ENCODE peak calls at places on chromosomes 1 and 21, in eight cellular contexts. One of them, this sample, is unnamed.

GRCh38 chr21:31088196-31088751 is 50.0 kb upstream of the KRTAP19-8 start:
- DNase-seq in stomach: no peak
- DNase-seq in substantia nigra: no peak
- DNase-seq in ovary: no peak
- DNase-seq in cardiac muscle cell: no peak
- DNase-seq in astrocyte: no peak
- DNase-seq in A549: no peak
- DNase-seq in brain microvascular endothelial cell: no peak
- DNase-seq in this sample: no peak

GRCh38 chr1:34683616-34684015 is 71.2 kb upstream of the GJB5 start:
- DNase-seq in stomach: no peak
- DNase-seq in substantia nigra: no peak
- DNase-seq in ovary: no peak
- DNase-seq in cardiac muscle cell: no peak
- DNase-seq in astrocyte: no peak
- DNase-seq in A549: no peak
- DNase-seq in brain microvascular endothelial cell: no peak
- DNase-seq in this sample: no peak

GRCh38 chr1:1603671-1604373 is 3.9 kb upstream of the FNDC10 start:
- DNase-seq in stomach: no peak
- DNase-seq in substantia nigra: no peak
- DNase-seq in ovary: no peak
- DNase-seq in cardiac muscle cell: no peak
- DNase-seq in astrocyte: no peak
- DNase-seq in A549: no peak
- DNase-seq in brain microvascular endothelial cell: no peak
- DNase-seq in this sample: no peak

GRCh38 chr1:20609541-20609940 is 20.6 kb downstream of the CDA start:
- DNase-seq in stomach: no peak
- DNase-seq in substantia nigra: no peak
- DNase-seq in ovary: no peak
- DNase-seq in cardiac muscle cell: no peak
- DNase-seq in astrocyte: no peak
- DNase-seq in A549: no peak
- DNase-seq in brain microvascular endothelial cell: no peak
- DNase-seq in this sample: no peak

GRCh38 chr1:171217658-171218443 is 30.4 kb upstream of the FMO1 start:
- DNase-seq in stomach: no peak
- DNase-seq in substantia nigra: no peak
- DNase-seq in ovary: no peak
- DNase-seq in cardiac muscle cell: no peak
- DNase-seq in astrocyte: no peak
- DNase-seq in A549: no peak
- DNase-seq in brain microvascular endothelial cell: no peak
- DNase-seq in this sample: no peak

GRCh38 chr1:210123924-210124589 is 108.5 kb upstream of the SERTAD4 start:
- DNase-seq in stomach: no peak
- DNase-seq in substantia nigra: no peak
- DNase-seq in ovary: no peak
- DNase-seq in cardiac muscle cell: peak
- DNase-seq in astrocyte: peak
- DNase-seq in A549: peak
- DNase-seq in brain microvascular endothelial cell: peak
- DNase-seq in this sample: no peak

GRCh38 chr1:200081151-200081981 is 53.9 kb downstream of the NR5A2 start:
- DNase-seq in stomach: no peak
- DNase-seq in substantia nigra: no peak
- DNase-seq in ovary: no peak
- DNase-seq in cardiac muscle cell: no peak
- DNase-seq in astrocyte: peak
- DNase-seq in A549: no peak
- DNase-seq in brain microvascular endothelial cell: no peak
- DNase-seq in this sample: no peak

GRCh38 chr1:156797212-156797871 is 19.3 kb downstream of the SH2D2A start:
- DNase-seq in stomach: peak
- DNase-seq in substantia nigra: no peak
- DNase-seq in ovary: no peak
- DNase-seq in cardiac muscle cell: peak
- DNase-seq in astrocyte: no peak
- DNase-seq in A549: peak
- DNase-seq in brain microvascular endothelial cell: peak
- DNase-seq in this sample: no peak

GRCh38 chr1:239719642-239720258 is 333.4 kb downstream of the CHRM3 start:
- DNase-seq in stomach: no peak
- DNase-seq in substantia nigra: no peak
- DNase-seq in ovary: no peak
- DNase-seq in cardiac muscle cell: no peak
- DNase-seq in astrocyte: no peak
- DNase-seq in A549: no peak
- DNase-seq in brain microvascular endothelial cell: no peak
- DNase-seq in this sample: no peak

GRCh38 chr1:201267481-201268229 is 15.7 kb upstream of the PKP1 start:
- DNase-seq in stomach: peak
- DNase-seq in substantia nigra: no peak
- DNase-seq in ovary: no peak
- DNase-seq in cardiac muscle cell: no peak
- DNase-seq in astrocyte: peak
- DNase-seq in A549: peak
- DNase-seq in brain microvascular endothelial cell: peak
- DNase-seq in this sample: no peak

GRCh38 chr1:216175714-216176113 is 247.5 kb downstream of the USH2A start:
- DNase-seq in stomach: no peak
- DNase-seq in substantia nigra: no peak
- DNase-seq in ovary: no peak
- DNase-seq in cardiac muscle cell: no peak
- DNase-seq in astrocyte: no peak
- DNase-seq in A549: no peak
- DNase-seq in brain microvascular endothelial cell: no peak
- DNase-seq in this sample: no peak

GRCh38 chr1:173545688-173546087 is 57.2 kb downstream of the SLC9C2 start:
- DNase-seq in stomach: no peak
- DNase-seq in substantia nigra: no peak
- DNase-seq in ovary: no peak
- DNase-seq in cardiac muscle cell: no peak
- DNase-seq in astrocyte: no peak
- DNase-seq in A549: peak
- DNase-seq in brain microvascular endothelial cell: no peak
- DNase-seq in this sample: no peak

GRCh38 chr21:45382698-45383000 is 22.3 kb upstream of the COL18A1 start:
- DNase-seq in stomach: no peak
- DNase-seq in substantia nigra: no peak
- DNase-seq in ovary: peak
- DNase-seq in cardiac muscle cell: no peak
- DNase-seq in astrocyte: no peak
- DNase-seq in A549: no peak
- DNase-seq in brain microvascular endothelial cell: no peak
- DNase-seq in this sample: no peak

GRCh38 chr21:44382536-44382935 is 29.1 kb downstream of the TRPM2 start:
- DNase-seq in stomach: no peak
- DNase-seq in substantia nigra: no peak
- DNase-seq in ovary: no peak
- DNase-seq in cardiac muscle cell: no peak
- DNase-seq in astrocyte: no peak
- DNase-seq in A549: no peak
- DNase-seq in brain microvascular endothelial cell: no peak
- DNase-seq in this sample: no peak

GRCh38 chr1:8687053-8687452 is 130.4 kb downstream of the RERE start:
- DNase-seq in stomach: peak
- DNase-seq in substantia nigra: no peak
- DNase-seq in ovary: no peak
- DNase-seq in cardiac muscle cell: peak
- DNase-seq in astrocyte: no peak
- DNase-seq in A549: no peak
- DNase-seq in brain microvascular endothelial cell: no peak
- DNase-seq in this sample: no peak

GRCh38 chr1:6770727-6771567 is 14.3 kb upstream of the CAMTA1 start:
- DNase-seq in stomach: no peak
- DNase-seq in substantia nigra: no peak
- DNase-seq in ovary: no peak
- DNase-seq in cardiac muscle cell: peak
- DNase-seq in astrocyte: peak
- DNase-seq in A549: no peak
- DNase-seq in brain microvascular endothelial cell: peak
- DNase-seq in this sample: no peak

GRCh38 chr21:45455321-45456013 is 50.5 kb downstream of the COL18A1 start:
- DNase-seq in stomach: no peak
- DNase-seq in substantia nigra: no peak
- DNase-seq in ovary: peak
- DNase-seq in cardiac muscle cell: peak
- DNase-seq in astrocyte: peak
- DNase-seq in A549: no peak
- DNase-seq in brain microvascular endothelial cell: no peak
- DNase-seq in this sample: peak

GRCh38 chr1:92481598-92482403 is 4.9 kb downstream of the GFI1 start:
- DNase-seq in stomach: no peak
- DNase-seq in substantia nigra: no peak
- DNase-seq in ovary: no peak
- DNase-seq in cardiac muscle cell: peak
- DNase-seq in astrocyte: no peak
- DNase-seq in A549: no peak
- DNase-seq in brain microvascular endothelial cell: no peak
- DNase-seq in this sample: no peak

GRCh38 chr1:12143631-12144155 is 23.1 kb upstream of the TNFRSF1B start:
- DNase-seq in stomach: peak
- DNase-seq in substantia nigra: no peak
- DNase-seq in ovary: peak
- DNase-seq in cardiac muscle cell: peak
- DNase-seq in astrocyte: peak
- DNase-seq in A549: peak
- DNase-seq in brain microvascular endothelial cell: peak
- DNase-seq in this sample: peak

GRCh38 chr1:24764848-24765247 is 19.6 kb downstream of the CLIC4 start:
- DNase-seq in stomach: no peak
- DNase-seq in substantia nigra: no peak
- DNase-seq in ovary: no peak
- DNase-seq in cardiac muscle cell: no peak
- DNase-seq in astrocyte: no peak
- DNase-seq in A549: no peak
- DNase-seq in brain microvascular endothelial cell: no peak
- DNase-seq in this sample: no peak
- H3K27ac ChIP-seq in stomach: no peak
- H3K27ac ChIP-seq in substantia nigra: no peak
- H3K27ac ChIP-seq in ovary: no peak
- H3K27ac ChIP-seq in cardiac muscle cell: peak
- H3K27ac ChIP-seq in astrocyte: no peak
- H3K27ac ChIP-seq in A549: no peak
- H3K27ac ChIP-seq in brain microvascular endothelial cell: peak
- H3K27ac ChIP-seq in this sample: peak

DNA sequence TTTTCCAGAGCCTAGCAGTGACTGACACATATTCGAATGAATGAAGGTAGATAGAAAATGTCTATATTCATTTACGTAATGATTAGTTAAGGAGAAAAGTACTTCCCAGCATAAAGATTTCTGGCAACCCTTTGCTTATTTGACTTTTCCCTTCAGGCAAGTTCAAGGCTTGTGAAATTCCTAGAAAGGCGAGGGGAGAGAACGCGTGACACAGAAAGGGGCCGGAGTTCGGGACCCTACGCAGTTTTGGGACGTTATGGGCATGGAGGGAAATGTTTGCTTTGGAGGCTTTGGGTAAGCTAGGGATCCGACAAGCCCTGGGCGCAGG is 472 bp upstream of the USP25 start:
- DNase-seq in stomach: no peak
- DNase-seq in substantia nigra: no peak
- DNase-seq in ovary: no peak
- DNase-seq in cardiac muscle cell: no peak
- DNase-seq in astrocyte: peak
- DNase-seq in A549: no peak
- DNase-seq in brain microvascular endothelial cell: no peak
- DNase-seq in this sample: no peak
- H3K27ac ChIP-seq in stomach: peak
- H3K27ac ChIP-seq in substantia nigra: peak
- H3K27ac ChIP-seq in ovary: peak
- H3K27ac ChIP-seq in cardiac muscle cell: peak
- H3K27ac ChIP-seq in astrocyte: no peak
- H3K27ac ChIP-seq in A549: peak
- H3K27ac ChIP-seq in brain microvascular endothelial cell: no peak
- H3K27ac ChIP-seq in this sample: peak

DNA sequence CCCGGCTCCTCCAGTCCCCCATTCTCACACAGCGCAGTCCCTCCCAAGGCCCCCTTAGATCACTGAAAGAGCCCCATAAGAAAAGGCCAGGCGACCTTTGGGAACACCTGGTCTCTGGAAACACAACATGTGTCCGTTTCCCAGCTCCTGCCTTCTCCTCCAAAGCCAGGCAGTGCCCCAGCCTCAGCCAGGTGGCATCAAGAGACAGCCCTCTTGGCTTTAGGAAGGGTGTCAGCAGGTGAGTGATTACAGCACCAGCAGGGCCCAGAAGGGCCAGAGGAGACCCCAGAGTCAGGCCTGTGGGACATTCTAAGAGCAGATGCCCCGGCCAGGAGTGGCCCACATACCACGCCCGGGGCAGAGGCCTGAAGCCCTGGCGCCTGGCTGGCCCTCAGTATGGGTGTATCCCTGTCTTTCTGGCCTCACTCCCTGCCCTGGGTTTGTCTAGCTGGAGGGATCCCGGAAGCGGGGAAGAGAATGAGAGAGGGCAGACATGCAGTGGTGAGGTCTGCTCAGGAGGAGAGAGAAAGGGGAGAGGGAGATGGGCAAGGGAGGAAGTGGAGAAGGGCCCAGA is 109.2 kb downstream of the CASZ1 start:
- DNase-seq in stomach: peak
- DNase-seq in substantia nigra: no peak
- DNase-seq in ovary: no peak
- DNase-seq in cardiac muscle cell: no peak
- DNase-seq in astrocyte: no peak
- DNase-seq in A549: no peak
- DNase-seq in brain microvascular endothelial cell: no peak
- DNase-seq in this sample: no peak
- H3K27ac ChIP-seq in stomach: peak
- H3K27ac ChIP-seq in substantia nigra: no peak
- H3K27ac ChIP-seq in ovary: peak
- H3K27ac ChIP-seq in cardiac muscle cell: peak
- H3K27ac ChIP-seq in astrocyte: no peak
- H3K27ac ChIP-seq in A549: no peak
- H3K27ac ChIP-seq in brain microvascular endothelial cell: no peak
- H3K27ac ChIP-seq in this sample: peak

DNA sequence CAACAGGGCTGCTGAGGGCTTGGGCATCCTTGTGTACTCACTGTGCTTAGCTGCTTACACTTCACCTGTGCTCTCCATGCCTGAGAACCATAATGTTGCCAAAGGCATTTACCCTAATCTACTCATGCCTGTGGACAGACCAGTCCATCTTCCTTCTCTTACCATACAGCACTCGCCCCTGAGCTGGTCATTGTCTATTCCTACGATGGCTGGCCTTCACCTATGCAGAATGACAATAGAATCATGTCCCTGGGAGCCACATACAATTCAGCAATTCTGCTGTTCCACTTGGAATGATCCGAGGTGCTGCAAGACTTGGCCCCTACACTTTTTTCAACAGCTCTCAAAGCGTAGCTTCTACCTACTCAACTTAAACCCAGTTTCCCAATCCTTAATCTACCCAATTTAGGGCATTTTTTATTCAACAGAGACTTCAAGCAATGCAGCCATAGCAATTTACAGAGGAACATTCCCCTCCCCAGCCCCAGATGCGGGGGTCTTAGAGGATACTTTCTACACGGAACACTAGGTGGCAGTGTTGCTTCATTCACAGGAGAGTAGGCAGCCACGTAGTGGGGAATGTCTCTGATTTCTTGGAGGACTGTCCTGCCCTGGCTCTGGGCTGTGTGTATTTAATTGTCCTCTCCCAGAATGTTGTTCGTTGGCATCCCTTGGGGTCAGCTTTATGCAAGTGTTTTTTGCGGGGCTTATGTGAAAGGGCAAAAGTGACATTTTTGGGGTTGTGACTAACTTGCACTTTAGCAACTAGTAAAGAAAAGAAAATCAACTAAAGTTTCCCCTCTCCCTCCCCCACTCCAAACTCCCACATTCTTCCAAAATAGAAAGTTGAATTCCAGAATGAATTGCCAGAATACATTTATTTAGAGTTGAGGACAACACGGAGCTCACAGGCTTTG is 96.8 kb downstream of the PAPPA2 start:
- DNase-seq in stomach: peak
- DNase-seq in substantia nigra: no peak
- DNase-seq in ovary: no peak
- DNase-seq in cardiac muscle cell: peak
- DNase-seq in astrocyte: peak
- DNase-seq in A549: peak
- DNase-seq in brain microvascular endothelial cell: peak
- DNase-seq in this sample: peak
- H3K27ac ChIP-seq in stomach: no peak
- H3K27ac ChIP-seq in substantia nigra: no peak
- H3K27ac ChIP-seq in ovary: no peak
- H3K27ac ChIP-seq in cardiac muscle cell: no peak
- H3K27ac ChIP-seq in astrocyte: no peak
- H3K27ac ChIP-seq in A549: no peak
- H3K27ac ChIP-seq in brain microvascular endothelial cell: no peak
- H3K27ac ChIP-seq in this sample: no peak

This sample was measured in heart right ventricle.